ENCODE peak calls at places on chromosomes 6 and 20, in seven cellular contexts. G, J, V, R, A, K and L are unnamed samples.

GRCh38 chr6:4348462-4349112 is 213.2 kb upstream of the ECI2 start:
- DNase-seq in G (no peak), J (no peak), V (no peak), R (no peak), A (peak; percentile 26), K (no peak), L (no peak)

GRCh38 chr20:33826270-33826897 is 15.2 kb downstream of the CHMP4B start:
- DNase-seq in G (no peak), J (no peak), V (no peak), R (no peak), A (no peak), K (no peak), L (no peak)

GRCh38 chr6:134295953-134296553 is 21.9 kb downstream of the SGK1 start:
- DNase-seq in G (no peak), J (no peak), V (peak; percentile 75), R (peak; percentile 80), A (peak; percentile 100), K (peak; percentile 51), L (peak; percentile 55)

GRCh38 chr6:128492386-128492785 is 28.0 kb downstream of the PTPRK start:
- DNase-seq in G (no peak), J (no peak), V (no peak), R (no peak), A (no peak), K (no peak), L (no peak)

GRCh38 chr6:81981812-81982211 is 229.3 kb upstream of the TENT5A start:
- DNase-seq in G (no peak), J (no peak), V (no peak), R (peak; percentile 31), A (peak; percentile 88), K (peak; percentile 18), L (no peak)

GRCh38 chr6:13709698-13710551 is 1.7 kb downstream of the RANBP9 start:
- DNase-seq in G (no peak), J (no peak), V (no peak), R (peak; percentile 41), A (peak; percentile 56), K (no peak), L (peak; percentile 63)

GRCh38 chr6:158374020-158374419 is 61.8 kb downstream of the TULP4 start:
- DNase-seq in G (no peak), J (no peak), V (no peak), R (no peak), A (peak; percentile 38), K (no peak), L (no peak)

GRCh38 chr20:44961024-44961866 is 1.0 kb upstream of the TOMM34 start:
- DNase-seq in G (no peak), J (no peak), V (no peak), R (no peak), A (peak; percentile 50), K (no peak), L (no peak)

GRCh38 chr20:6660441-6660840 is 107.0 kb upstream of the BMP2 start:
- DNase-seq in G (no peak), J (no peak), V (no peak), R (no peak), A (no peak), K (no peak), L (peak; percentile 28)

GRCh38 chr6:13012977-13013680 is 296.6 kb downstream of the PHACTR1 start:
- DNase-seq in G (peak; percentile 82), J (peak; percentile 46), V (no peak), R (no peak), A (peak; percentile 12), K (no peak), L (peak; percentile 87)